ENCODE peak calls at places on chromosomes 11 and 22, in five cellular contexts. G is fibroblast of lung, K is MM.1S, M is right atrium auricular region, S is tibial nerve. T is an unnamed sample.

GRCh38 chr11:128835741-128836410 is 31.2 kb downstream of the KCNJ1 start:
- DNase-seq in G (no peak), K (no peak), M (no peak), S (no peak), T (no peak)

GRCh38 chr11:14026961-14027360 is 64.4 kb downstream of the SPON1 start:
- DNase-seq in G (no peak), K (no peak), M (no peak), S (no peak), T (no peak)

GRCh38 chr11:104968365-104968855 is at the start of gene CASP4:
- DNase-seq in G (peak), K (peak), M (no peak), S (peak), T (no peak)

GRCh38 chr11:64384039-64384737 is 25.2 kb downstream of the RPS6KA4 start:
- DNase-seq in G (no peak), K (no peak), M (no peak), S (no peak), T (no peak)

GRCh38 chr11:62171261-62171723 is 18.7 kb upstream of the SCGB1D1 start:
- DNase-seq in G (peak), K (peak), M (peak), S (peak), T (peak)

GRCh38 chr22:19691721-19692341 is 22.5 kb upstream of the SEPTIN5 start:
- DNase-seq in G (peak), K (no peak), M (no peak), S (no peak), T (peak)

GRCh38 chr11:39570526-39570925 is 1888.9 kb downstream of the LRRC4C start:
- DNase-seq in G (peak), K (no peak), M (no peak), S (no peak), T (no peak)

GRCh38 chr22:45210174-45210573 is 30.5 kb downstream of the KIAA0930 start:
- DNase-seq in G (no peak), K (no peak), M (no peak), S (no peak), T (no peak)

GRCh38 chr22:25402160-25402500 is 162.3 kb upstream of the GRK3 start:
- DNase-seq in G (no peak), K (no peak), M (no peak), S (no peak), T (no peak)

GRCh38 chr11:114610984-114611944 is 15.7 kb upstream of the NXPE4 start:
- DNase-seq in G (no peak), K (no peak), M (no peak), S (no peak), T (no peak)

GRCh38 chr11:18063131-18063530 is 17.1 kb upstream of the TPH1 start:
- DNase-seq in G (no peak), K (no peak), M (no peak), S (no peak), T (no peak)

GRCh38 chr11:44629732-44630345 is 64.4 kb downstream of the CD82 start:
- DNase-seq in G (no peak), K (no peak), M (no peak), S (no peak), T (no peak)

GRCh38 chr11:121249039-121249663 is 43.4 kb upstream of the SC5D start:
- DNase-seq in G (peak), K (peak), M (no peak), S (no peak), T (peak)

GRCh38 chr11:62555464-62556092 is 9.0 kb upstream of the AHNAK start:
- DNase-seq in G (peak), K (peak), M (no peak), S (peak), T (no peak)

GRCh38 chr11:124778281-124778680 is 16.2 kb upstream of the ESAM start:
- DNase-seq in G (no peak), K (no peak), M (no peak), S (no peak), T (no peak)

DNA sequence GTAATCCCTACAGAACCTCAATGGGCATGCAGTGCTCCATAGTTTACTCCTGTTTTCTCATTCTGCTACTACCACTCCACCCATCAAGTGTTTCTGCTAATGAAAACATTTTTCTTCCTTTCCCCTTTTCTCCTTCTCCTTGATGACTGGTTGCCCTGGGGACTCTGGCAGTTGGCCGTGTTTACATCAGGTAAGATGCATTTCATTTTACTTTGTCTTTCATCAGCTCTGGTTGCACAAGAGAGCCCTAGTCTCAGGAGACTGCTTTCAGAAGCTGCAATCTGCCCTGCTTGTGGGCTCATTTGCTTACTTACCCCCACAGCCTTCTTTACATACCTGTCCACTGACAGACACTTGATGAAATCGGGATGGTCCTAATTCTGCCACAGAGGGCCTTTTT is 19.6 kb upstream of the LIMK2 start:
- DNase-seq in G (no peak), K (no peak), M (no peak), S (no peak), T (no peak)
- H3K27ac ChIP-seq in G (no peak), K (no peak), M (no peak), S (peak), T (peak)

DNA sequence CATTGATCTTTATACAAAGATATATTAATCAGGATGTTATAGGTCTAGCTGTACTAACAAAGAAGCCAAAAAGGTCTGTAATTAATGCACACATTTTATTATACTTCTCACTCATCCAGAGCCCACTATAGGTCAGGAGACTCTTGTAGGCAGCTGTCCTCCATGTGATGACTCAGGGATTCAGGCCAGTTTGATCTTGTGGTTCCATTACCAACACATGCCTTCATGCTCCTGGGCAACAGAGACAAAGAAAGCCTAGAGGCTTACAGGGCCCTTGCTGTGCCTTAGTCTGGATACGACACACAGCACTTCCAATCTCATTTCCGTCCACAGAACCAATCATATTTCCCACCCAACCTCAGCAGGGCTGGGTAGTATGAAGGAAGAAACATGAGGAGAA is 150.3 kb upstream of the NCAM1 start:
- DNase-seq in G (no peak), K (no peak), M (no peak), S (no peak), T (no peak)
- H3K27ac ChIP-seq in G (no peak), K (no peak), M (no peak), S (no peak), T (no peak)

GRCh38 chr11:23311986-23312940 is 452.0 kb upstream of the CCDC179 start:
- DNase-seq in G (peak), K (no peak), M (no peak), S (no peak), T (no peak)
- H3K27ac ChIP-seq in G (peak), K (no peak), M (no peak), S (no peak), T (peak)

GRCh38 chr11:71209656-71210055 is 42.7 kb downstream of the SHANK2 start:
- DNase-seq in G (no peak), K (no peak), M (no peak), S (no peak), T (no peak)
- H3K27ac ChIP-seq in G (no peak), K (no peak), M (no peak), S (no peak), T (no peak)

GRCh38 chr11:134050541-134051383 is 18.1 kb upstream of the JAM3 start:
- DNase-seq in G (no peak), K (peak), M (no peak), S (peak), T (no peak)
- H3K27ac ChIP-seq in G (no peak), K (no peak), M (no peak), S (peak), T (peak)

DNA sequence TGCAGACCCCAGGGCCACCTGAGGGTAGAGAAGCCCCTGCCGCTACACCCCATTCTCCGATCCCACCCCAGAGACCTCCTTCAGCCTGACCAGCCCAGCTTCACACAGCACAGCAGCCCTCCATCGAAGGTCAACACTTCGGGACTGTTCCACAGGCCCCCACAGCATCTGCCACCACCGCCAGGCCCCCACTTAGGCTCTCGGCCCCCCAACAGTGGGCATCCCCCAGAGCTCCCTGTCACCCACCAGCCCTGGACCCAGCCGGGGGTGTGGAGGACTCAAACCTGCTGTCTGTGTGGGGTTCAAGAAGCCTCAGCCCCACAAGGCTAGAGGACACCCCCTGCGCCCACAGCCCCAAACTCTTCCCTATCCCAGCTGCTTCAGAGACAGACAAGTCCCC is 6.2 kb downstream of the SBF1 start:
- DNase-seq in G (no peak), K (no peak), M (no peak), S (no peak), T (no peak)
- H3K27ac ChIP-seq in G (no peak), K (peak), M (no peak), S (no peak), T (no peak)

GRCh38 chr11:106398396-106399074 is 321.1 kb downstream of the AASDHPPT start:
- DNase-seq in G (peak), K (no peak), M (no peak), S (no peak), T (no peak)

GRCh38 chr11:106399624-106400023 is 322.2 kb downstream of the AASDHPPT start:
- DNase-seq in G (no peak), K (no peak), M (no peak), S (no peak), T (no peak)

GRCh38 chr11:106399075-106399500 is 321.6 kb downstream of the AASDHPPT start:
- DNase-seq in G (peak), K (no peak), M (peak), S (peak), T (peak)

GRCh38 chr11:106403751-106404150 is 326.3 kb downstream of the AASDHPPT start:
- DNase-seq in G (no peak), K (no peak), M (no peak), S (no peak), T (no peak)

GRCh38 chr11:106400949-106401545 is 323.6 kb downstream of the AASDHPPT start:
- DNase-seq in G (peak), K (no peak), M (no peak), S (no peak), T (no peak)
- H3K27ac ChIP-seq in G (no peak), K (no peak), M (no peak), S (no peak), T (no peak)

T was measured in epithelial cell of prostate.